ENCODE peak calls at places on chromosomes 6 and 20, in nine cellular contexts. O, Q, I, Z, C, L, E, G and M are unnamed samples.

GRCh38 chr6:108200631-108201030 is 34.8 kb downstream of the NR2E1 start:
- DNase-seq in O (peak), Q (no peak), I (no peak), Z (peak), C (peak), L (no peak), E (no peak), G (no peak), M (no peak)

GRCh38 chr6:130163261-130163660 is 59.5 kb downstream of the SAMD3 start:
- DNase-seq in O (no peak), Q (no peak), I (no peak), Z (no peak), C (no peak), L (no peak), E (no peak), G (no peak), M (no peak)

GRCh38 chr20:8322654-8323053 is 190.6 kb downstream of the PLCB1 start:
- DNase-seq in O (no peak), Q (no peak), I (no peak), Z (no peak), C (no peak), L (no peak), E (no peak), G (no peak), M (no peak)

GRCh38 chr6:107712523-107713213 is 111.4 kb downstream of the SCML4 start:
- DNase-seq in O (peak), Q (no peak), I (no peak), Z (peak), C (peak), L (no peak), E (no peak), G (no peak), M (no peak)

GRCh38 chr6:31794294-31794865 is 1.2 kb downstream of the VARS1 start:
- DNase-seq in O (no peak), Q (no peak), I (no peak), Z (no peak), C (peak), L (peak), E (no peak), G (no peak), M (no peak)

GRCh38 chr6:111823831-111824607 is 49.2 kb downstream of the FYN start:
- DNase-seq in O (peak), Q (no peak), I (peak), Z (peak), C (no peak), L (no peak), E (no peak), G (peak), M (no peak)

GRCh38 chr6:157088841-157089240 is 234.5 kb downstream of the TMEM242 start:
- DNase-seq in O (no peak), Q (no peak), I (no peak), Z (no peak), C (no peak), L (no peak), E (no peak), G (no peak), M (no peak)

GRCh38 chr20:13510837-13511488 is 127.8 kb downstream of the TASP1 start:
- DNase-seq in O (peak), Q (no peak), I (no peak), Z (no peak), C (no peak), L (no peak), E (no peak), G (peak), M (no peak)

GRCh38 chr6:112289039-112289566 is 34.7 kb upstream of the LAMA4 start:
- DNase-seq in O (peak), Q (peak), I (no peak), Z (peak), C (peak), L (peak), E (peak), G (no peak), M (peak)

GRCh38 chr6:36028088-36028886 is 679 bp downstream of the MAPK14 start:
- DNase-seq in O (peak), Q (peak), I (no peak), Z (peak), C (peak), L (no peak), E (peak), G (peak), M (no peak)

GRCh38 chr20:34874094-34874654 is 1.5 kb upstream of the GGT7 start:
- DNase-seq in O (peak), Q (peak), I (peak), Z (peak), C (peak), L (peak), E (peak), G (peak), M (peak)

GRCh38 chr20:34875657-34876160 is 703 bp upstream of the ACSS2 start:
- DNase-seq in O (no peak), Q (no peak), I (no peak), Z (no peak), C (no peak), L (no peak), E (no peak), G (no peak), M (no peak)

GRCh38 chr20:34871966-34872603 is 571 bp downstream of the GGT7 start:
- DNase-seq in O (no peak), Q (no peak), I (no peak), Z (no peak), C (no peak), L (no peak), E (no peak), G (no peak), M (no peak)

GRCh38 chr20:34872604-34873224 is at the start of gene GGT7:
- DNase-seq in O (peak), Q (peak), I (no peak), Z (peak), C (peak), L (peak), E (peak), G (peak), M (no peak)

DNA sequence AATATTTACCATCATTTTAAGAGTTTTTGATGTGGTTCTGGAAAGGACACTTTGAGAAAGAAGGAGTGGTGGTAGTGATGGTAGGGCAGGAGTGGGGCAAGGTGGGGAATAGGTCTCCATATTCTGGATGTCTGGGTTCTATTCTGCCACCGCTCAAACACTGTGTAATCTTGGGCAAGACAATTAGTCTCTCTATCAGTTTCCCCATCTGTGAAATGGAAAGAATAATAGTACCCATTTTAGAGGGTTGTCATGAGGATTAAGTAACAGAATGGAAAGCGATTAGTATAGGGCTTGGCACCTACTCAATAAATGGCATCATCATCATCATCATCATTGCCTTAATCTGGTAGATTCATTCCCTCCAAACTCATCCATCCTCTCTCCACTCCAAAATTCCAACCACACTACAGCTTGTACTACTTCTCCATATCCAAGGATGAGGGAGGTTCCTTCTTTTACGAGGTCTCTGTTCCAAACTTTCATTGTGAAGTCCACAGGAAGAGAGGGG is 982 bp upstream of the GGT7 start:
- DNase-seq in O (no peak), Q (no peak), I (no peak), Z (no peak), C (no peak), L (no peak), E (no peak), G (no peak), M (no peak)
- H3K4me3 ChIP-seq in O (no peak), Q (no peak), I (no peak), Z (no peak), C (no peak), L (no peak), E (peak), G (no peak), M (no peak)

GRCh38 chr20:3972161-3972560 is 43.2 kb downstream of the RNF24 start:
- DNase-seq in O (no peak), Q (no peak), I (no peak), Z (no peak), C (no peak), L (no peak), E (no peak), G (no peak), M (no peak)

GRCh38 chr20:3971145-3971544 is 44.2 kb downstream of the RNF24 start:
- DNase-seq in O (no peak), Q (no peak), I (no peak), Z (no peak), C (no peak), L (no peak), E (no peak), G (no peak), M (no peak)

GRCh38 chr20:3964719-3965118 is 50.6 kb downstream of the RNF24 start:
- DNase-seq in O (no peak), Q (no peak), I (no peak), Z (no peak), C (peak), L (no peak), E (no peak), G (no peak), M (no peak)

GRCh38 chr20:3970016-3970415 is 45.3 kb downstream of the RNF24 start:
- DNase-seq in O (no peak), Q (no peak), I (no peak), Z (no peak), C (peak), L (no peak), E (no peak), G (no peak), M (no peak)

GRCh38 chr20:3966571-3966970 is 48.8 kb downstream of the RNF24 start:
- DNase-seq in O (no peak), Q (no peak), I (no peak), Z (no peak), C (no peak), L (no peak), E (no peak), G (no peak), M (no peak)
- H3K4me3 ChIP-seq in O (no peak), Q (no peak), I (no peak), Z (no peak), C (no peak), L (no peak), E (no peak), G (no peak), M (no peak)

DNA sequence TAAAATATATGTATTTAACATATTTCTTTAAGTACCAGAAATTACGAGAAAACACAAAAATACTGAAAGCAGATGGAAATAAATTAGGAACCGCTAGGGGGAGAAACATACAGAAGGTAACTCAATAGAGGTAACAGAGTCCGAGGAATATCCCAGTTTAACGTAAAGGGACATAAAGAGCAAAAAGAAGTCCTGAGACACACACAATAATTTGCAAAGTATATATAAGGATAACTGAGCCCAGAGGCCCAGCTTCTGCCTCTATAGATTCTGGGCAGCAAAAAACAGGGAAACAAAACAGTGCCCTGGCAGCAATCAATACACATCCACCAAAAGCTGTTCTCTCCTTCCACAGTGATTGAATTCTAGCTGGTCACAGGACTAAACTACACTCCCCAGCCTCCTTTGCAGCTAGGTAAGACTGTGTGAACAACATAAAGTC is 15.1 kb downstream of the TBC1D32 start:
- DNase-seq in O (no peak), Q (no peak), I (no peak), Z (peak), C (peak), L (peak), E (no peak), G (no peak), M (no peak)
- H3K4me3 ChIP-seq in O (peak), Q (no peak), I (no peak), Z (peak), C (no peak), L (peak), E (no peak), G (no peak), M (no peak)

GRCh38 chr6:148501178-148501590 is 158.5 kb downstream of the SASH1 start:
- DNase-seq in O (peak), Q (no peak), I (peak), Z (peak), C (peak), L (no peak), E (no peak), G (peak), M (peak)
- H3K4me3 ChIP-seq in O (no peak), Q (no peak), I (no peak), Z (no peak), C (no peak), L (no peak), E (no peak), G (no peak), M (no peak)

DNA sequence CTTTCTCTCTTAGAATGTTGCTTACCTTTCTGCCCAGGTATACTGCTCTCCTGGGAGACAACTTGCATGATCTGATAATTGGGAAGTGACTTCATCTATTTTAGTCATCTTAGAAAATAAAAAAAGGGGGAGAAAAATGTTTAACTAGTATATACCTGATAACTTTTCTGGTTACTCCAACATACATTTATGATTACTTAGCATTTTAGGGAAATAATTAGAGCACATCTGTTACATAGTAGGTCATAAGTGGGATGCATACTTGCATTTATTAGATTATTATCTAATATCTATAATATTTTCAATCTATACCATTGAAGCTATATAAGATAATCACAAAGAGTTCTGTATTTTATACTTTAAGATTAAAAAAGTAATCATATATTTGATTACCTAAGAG is 193.9 kb upstream of the EYS start:
- DNase-seq in O (no peak), Q (no peak), I (no peak), Z (no peak), C (no peak), L (no peak), E (no peak), G (no peak), M (no peak)
- H3K4me3 ChIP-seq in O (no peak), Q (no peak), I (no peak), Z (no peak), C (no peak), L (no peak), E (no peak), G (no peak), M (no peak)

DNA sequence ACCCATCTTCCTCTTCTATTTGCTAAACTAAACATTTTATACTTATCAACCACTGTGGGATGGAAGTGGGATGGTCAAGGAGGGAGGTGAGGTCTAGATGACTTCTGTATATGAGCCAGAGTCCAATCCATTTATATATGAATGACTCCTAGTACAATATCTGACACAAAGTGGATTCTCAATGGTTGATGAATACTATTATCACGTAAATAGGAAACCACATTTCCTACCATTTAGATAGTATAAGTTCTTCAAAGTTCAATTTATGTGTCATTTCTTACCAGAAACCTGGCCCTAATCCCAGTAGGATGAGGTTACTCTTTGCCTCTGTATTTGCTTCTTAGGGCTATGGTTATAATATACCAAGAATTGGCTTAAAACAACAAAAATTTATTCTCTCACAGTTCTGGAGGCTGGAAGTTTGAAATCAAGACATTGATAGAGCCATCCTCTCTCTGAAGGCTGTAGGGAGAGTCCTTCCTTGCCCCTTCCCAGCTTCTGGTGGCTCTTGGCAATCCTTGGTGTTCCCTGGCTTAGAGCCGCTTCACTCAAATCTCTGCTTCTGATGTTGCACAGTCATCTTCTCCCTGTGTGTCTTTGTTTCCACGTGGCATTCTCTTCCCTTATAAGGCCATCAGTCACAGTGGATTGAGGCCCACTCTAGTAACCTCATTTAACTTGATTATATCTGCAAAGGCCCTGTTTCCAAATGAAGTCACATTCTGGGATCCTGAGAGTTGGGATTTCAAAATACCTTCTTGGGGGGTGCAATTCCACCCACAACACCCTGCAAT is 41.0 kb upstream of the RAB23 start:
- DNase-seq in O (peak), Q (no peak), I (peak), Z (peak), C (no peak), L (no peak), E (no peak), G (no peak), M (peak)
- H3K4me3 ChIP-seq in O (no peak), Q (no peak), I (no peak), Z (no peak), C (no peak), L (no peak), E (no peak), G (no peak), M (no peak)

DNA sequence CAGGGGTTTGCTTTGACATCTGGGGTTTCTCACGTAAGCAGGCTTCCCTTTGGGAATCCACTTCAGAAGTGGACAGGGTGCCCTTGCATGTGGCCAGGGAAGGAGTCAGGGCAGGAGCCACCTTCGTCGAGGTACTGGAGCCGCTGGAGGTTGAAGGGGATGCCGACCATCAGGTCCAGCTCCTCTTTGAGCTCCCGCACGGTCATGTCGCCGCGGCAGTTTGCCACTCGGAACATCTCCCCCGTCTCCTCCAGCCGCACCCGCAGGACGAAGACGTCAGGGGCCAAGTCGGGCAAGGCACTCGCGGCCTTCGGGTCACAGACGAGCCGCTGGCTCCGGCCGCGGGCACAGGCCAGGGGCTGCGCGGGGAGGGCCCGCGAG is 360 bp downstream of the ANKRD60 start:
- DNase-seq in O (no peak), Q (no peak), I (no peak), Z (no peak), C (no peak), L (peak), E (no peak), G (no peak), M (no peak)
- H3K4me3 ChIP-seq in O (peak), Q (no peak), I (peak), Z (peak), C (no peak), L (peak), E (no peak), G (no peak), M (no peak)

GRCh38 chr20:43558412-43559146 is at the start of gene SGK2:
- DNase-seq in O (peak), Q (peak), I (no peak), Z (peak), C (peak), L (no peak), E (no peak), G (no peak), M (no peak)
- H3K4me3 ChIP-seq in O (no peak), Q (no peak), I (no peak), Z (no peak), C (peak), L (no peak), E (no peak), G (no peak), M (no peak)

GRCh38 chr6:163345931-163346330 is 68.6 kb upstream of the QKI start:
- DNase-seq in O (no peak), Q (no peak), I (no peak), Z (no peak), C (no peak), L (no peak), E (no peak), G (no peak), M (no peak)

GRCh38 chr6:163349001-163349680 is 65.4 kb upstream of the QKI start:
- DNase-seq in O (peak), Q (no peak), I (no peak), Z (no peak), C (no peak), L (no peak), E (no peak), G (no peak), M (no peak)

GRCh38 chr6:163347021-163347446 is 67.5 kb upstream of the QKI start:
- DNase-seq in O (peak), Q (no peak), I (no peak), Z (no peak), C (no peak), L (peak), E (no peak), G (no peak), M (no peak)

GRCh38 chr6:163343609-163344008 is 70.9 kb upstream of the QKI start:
- DNase-seq in O (no peak), Q (no peak), I (no peak), Z (no peak), C (no peak), L (no peak), E (no peak), G (no peak), M (no peak)

GRCh38 chr6:163346529-163346961 is 68.0 kb upstream of the QKI start:
- DNase-seq in O (peak), Q (no peak), I (no peak), Z (peak), C (no peak), L (peak), E (no peak), G (no peak), M (no peak)
- H3K4me3 ChIP-seq in O (no peak), Q (no peak), I (no peak), Z (no peak), C (no peak), L (no peak), E (no peak), G (no peak), M (no peak)